ENCODE peak calls at places on chromosomes 4 and X, in eight cellular contexts. H, A, O, X, T, Y, C and E are unnamed samples.

GRCh38 chr4:83237591-83237990 is 47.0 kb downstream of the COQ2 start:
- DNase-seq in H (no peak), A (no peak), O (no peak), X (no peak), T (no peak), Y (no peak), C (no peak), E (no peak)

GRCh38 chrX:110346681-110347080 is 12.0 kb upstream of the RTL9 start:
- DNase-seq in H (no peak), A (peak), O (peak), X (peak), T (no peak), Y (no peak), C (no peak), E (no peak)

GRCh38 chrX:41621236-41621651 is 67.5 kb upstream of the GPR34 start:
- DNase-seq in H (no peak), A (peak), O (peak), X (no peak), T (no peak), Y (no peak), C (no peak), E (no peak)

GRCh38 chr4:124192544-124192943 is 520.0 kb downstream of the ANKRD50 start:
- DNase-seq in H (no peak), A (no peak), O (no peak), X (no peak), T (no peak), Y (no peak), C (no peak), E (no peak)

GRCh38 chr4:176099314-176099713 is 33.7 kb downstream of the WDR17 start:
- DNase-seq in H (no peak), A (no peak), O (no peak), X (no peak), T (no peak), Y (no peak), C (no peak), E (no peak)

GRCh38 chr4:45358573-45359506 is 632.5 kb upstream of the GNPDA2 start:
- DNase-seq in H (no peak), A (no peak), O (no peak), X (no peak), T (no peak), Y (no peak), C (no peak), E (no peak)

GRCh38 chr4:151738706-151739105 is 22.1 kb downstream of the GATB start:
- DNase-seq in H (no peak), A (no peak), O (no peak), X (no peak), T (no peak), Y (no peak), C (no peak), E (no peak)

GRCh38 chr4:175560628-175561027 is 251.4 kb downstream of the GPM6A start:
- DNase-seq in H (no peak), A (peak), O (no peak), X (no peak), T (no peak), Y (no peak), C (no peak), E (peak)

GRCh38 chr4:88991746-88992145 is 65.2 kb downstream of the FAM13A start:
- DNase-seq in H (no peak), A (peak), O (no peak), X (no peak), T (no peak), Y (no peak), C (no peak), E (no peak)

GRCh38 chr4:123380728-123381716 is 15.6 kb upstream of the SPRY1 start:
- DNase-seq in H (no peak), A (no peak), O (no peak), X (no peak), T (no peak), Y (no peak), C (no peak), E (peak)

GRCh38 chr4:174928174-174928573 is 10.0 kb downstream of the ADAM29 start:
- DNase-seq in H (no peak), A (no peak), O (no peak), X (no peak), T (no peak), Y (no peak), C (no peak), E (peak)

GRCh38 chr4:172978848-172979247 is 189.8 kb upstream of the GALNT7 start:
- DNase-seq in H (no peak), A (no peak), O (no peak), X (no peak), T (no peak), Y (no peak), C (no peak), E (no peak)

GRCh38 chr4:163693776-163694175 is 199.3 kb downstream of the TMA16 start:
- DNase-seq in H (no peak), A (no peak), O (no peak), X (no peak), T (no peak), Y (no peak), C (no peak), E (no peak)